ENCODE peak calls at places on chromosomes 16 and 17, in four cellular contexts. One of them, this sample, is unnamed.

GRCh38 chr16:74999683-75000480 is 1.1 kb downstream of the ZNRF1 start:
- DNase-seq in IMR-90: no peak
- DNase-seq in H1: peak; percentile 85
- DNase-seq in H9: peak; percentile 76
- DNase-seq in this sample: peak; percentile 62

GRCh38 chr16:88195911-88196465 is 186.8 kb upstream of the ZNF469 start:
- DNase-seq in H9: no peak
- DNase-seq in IMR-90: no peak
- DNase-seq in H1: no peak
- DNase-seq in this sample: no peak

GRCh38 chr17:68298601-68299000 is 7.3 kb downstream of the ARSG start:
- DNase-seq in H1: no peak
- DNase-seq in H9: no peak
- DNase-seq in IMR-90: no peak
- DNase-seq in this sample: peak; percentile 54

GRCh38 chr16:47493358-47494337 is 32.5 kb downstream of the PHKB start:
- DNase-seq in IMR-90: no peak
- DNase-seq in H1: no peak
- DNase-seq in H9: no peak
- DNase-seq in this sample: no peak

GRCh38 chr17:9204623-9205329 is 183.5 kb downstream of the NTN1 start:
- DNase-seq in H1: no peak
- DNase-seq in H9: no peak
- DNase-seq in IMR-90: no peak
- DNase-seq in this sample: no peak

GRCh38 chr17:13350466-13350865 is 251.3 kb downstream of the HS3ST3A1 start:
- DNase-seq in H9: no peak
- DNase-seq in H1: no peak
- DNase-seq in IMR-90: no peak
- DNase-seq in this sample: no peak

GRCh38 chr17:83190601-83191387 is 111.4 kb downstream of the METRNL start:
- DNase-seq in IMR-90: no peak
- DNase-seq in H9: no peak
- DNase-seq in H1: no peak
- DNase-seq in this sample: no peak

GRCh38 chr16:27826081-27826892 is 237.2 kb downstream of the GSG1L start:
- DNase-seq in H1: no peak
- DNase-seq in H9: no peak
- DNase-seq in IMR-90: no peak
- DNase-seq in this sample: no peak

GRCh38 chr16:30805056-30805369 is 18.0 kb upstream of the ZNF629 start:
- DNase-seq in H9: no peak
- DNase-seq in IMR-90: no peak
- DNase-seq in H1: no peak
- DNase-seq in this sample: no peak

GRCh38 chr16:56277040-56277439 is 85.8 kb downstream of the GNAO1 start:
- DNase-seq in IMR-90: no peak
- DNase-seq in H1: peak; percentile 78
- DNase-seq in H9: peak; percentile 73
- DNase-seq in this sample: peak; percentile 76

GRCh38 chr17:49996495-49997255 is 1.7 kb upstream of the DLX3 start:
- DNase-seq in IMR-90: peak; percentile 12
- DNase-seq in H1: peak; percentile 96
- DNase-seq in H9: peak; percentile 77
- DNase-seq in this sample: peak; percentile 40

GRCh38 chr17:41725134-41725533 is 9.3 kb downstream of the HAP1 start:
- DNase-seq in H1: no peak
- DNase-seq in H9: no peak
- DNase-seq in IMR-90: no peak
- DNase-seq in this sample: no peak

GRCh38 chr16:76668207-76668725 is 391.1 kb downstream of the CNTNAP4 start:
- DNase-seq in H1: no peak
- DNase-seq in IMR-90: no peak
- DNase-seq in H9: peak; percentile 58
- DNase-seq in this sample: peak; percentile 79

GRCh38 chr17:5838661-5839300 is 231.4 kb upstream of the WSCD1 start:
- DNase-seq in IMR-90: no peak
- DNase-seq in H9: peak; percentile 62
- DNase-seq in H1: no peak
- DNase-seq in this sample: no peak

GRCh38 chr16:84700518-84701277 is 898 bp downstream of the USP10 start:
- DNase-seq in H9: no peak
- DNase-seq in H1: no peak
- DNase-seq in IMR-90: peak; percentile 29
- DNase-seq in this sample: peak; percentile 48

GRCh38 chr16:86952769-86953168 is 364.4 kb downstream of the C16orf95 start:
- DNase-seq in H9: no peak
- DNase-seq in H1: no peak
- DNase-seq in IMR-90: peak; percentile 61
- DNase-seq in this sample: peak; percentile 55

GRCh38 chr16:2365895-2366294 is 25.4 kb upstream of the ABCA3 start:
- DNase-seq in IMR-90: peak; percentile 70
- DNase-seq in H1: no peak
- DNase-seq in H9: no peak
- DNase-seq in this sample: no peak

GRCh38 chr17:70006159-70006558 is 68.9 kb upstream of the KCNJ16 start:
- DNase-seq in H9: no peak
- DNase-seq in H1: no peak
- DNase-seq in IMR-90: peak; percentile 50
- DNase-seq in this sample: no peak

GRCh38 chr16:27679899-27680298 is 130.0 kb downstream of the KATNIP start:
- DNase-seq in H9: no peak
- DNase-seq in IMR-90: no peak
- DNase-seq in H1: no peak
- DNase-seq in this sample: no peak

GRCh38 chr17:52740006-52740405 is 581.5 kb upstream of the CA10 start:
- DNase-seq in H1: no peak
- DNase-seq in H9: no peak
- DNase-seq in IMR-90: no peak
- DNase-seq in this sample: no peak

GRCh38 chr16:30903596-30903995 is 7.2 kb downstream of the CTF1 start:
- DNase-seq in H9: no peak
- DNase-seq in IMR-90: no peak
- DNase-seq in H1: no peak
- DNase-seq in this sample: peak; percentile 51

GRCh38 chr17:74305865-74306654 is 20.0 kb upstream of the KIF19 start:
- DNase-seq in H1: no peak
- DNase-seq in IMR-90: no peak
- DNase-seq in H9: peak; percentile 45
- DNase-seq in this sample: peak; percentile 36

GRCh38 chr17:68868708-68869107 is 86.5 kb downstream of the ABCA8 start:
- DNase-seq in H1: no peak
- DNase-seq in H9: no peak
- DNase-seq in IMR-90: peak; percentile 31
- DNase-seq in this sample: no peak

GRCh38 chr16:29850998-29851397 is 12.0 kb downstream of the CDIPT start:
- DNase-seq in H9: no peak
- DNase-seq in H1: no peak
- DNase-seq in IMR-90: no peak
- DNase-seq in this sample: no peak

GRCh38 chr16:74738134-74738541 is 36.5 kb downstream of the FA2H start:
- DNase-seq in H1: no peak
- DNase-seq in H9: no peak
- DNase-seq in IMR-90: peak; percentile 25
- DNase-seq in this sample: no peak

GRCh38 chr17:61426482-61427304 is 25.5 kb upstream of the TBX4 start:
- DNase-seq in IMR-90: peak; percentile 79
- DNase-seq in H9: no peak
- DNase-seq in H1: no peak
- DNase-seq in this sample: no peak

GRCh38 chr17:43750154-43750553 is 8.4 kb downstream of the SOST start:
- DNase-seq in H9: no peak
- DNase-seq in H1: no peak
- DNase-seq in IMR-90: no peak
- DNase-seq in this sample: no peak

GRCh38 chr17:10776372-10776771 is 27.5 kb downstream of the TMEM238L start:
- DNase-seq in IMR-90: no peak
- DNase-seq in H1: no peak
- DNase-seq in H9: no peak
- DNase-seq in this sample: no peak

GRCh38 chr17:33169580-33170285 is 123.4 kb downstream of the ASIC2 start:
- DNase-seq in IMR-90: peak; percentile 57
- DNase-seq in H1: no peak
- DNase-seq in H9: no peak
- DNase-seq in this sample: no peak

GRCh38 chr17:45384047-45384799 is 48.4 kb downstream of the ARHGAP27 start:
- DNase-seq in H1: no peak
- DNase-seq in H9: no peak
- DNase-seq in IMR-90: no peak
- DNase-seq in this sample: no peak

GRCh38 chr17:66930933-66931332 is 33.6 kb upstream of the CACNG4 start:
- DNase-seq in H9: peak; percentile 63
- DNase-seq in H1: peak; percentile 56
- DNase-seq in IMR-90: no peak
- DNase-seq in this sample: peak; percentile 65

GRCh38 chr16:50721549-50722409 is 20.1 kb upstream of the CYLD start:
- DNase-seq in H1: no peak
- DNase-seq in IMR-90: no peak
- DNase-seq in H9: no peak
- DNase-seq in this sample: peak; percentile 63

DNA sequence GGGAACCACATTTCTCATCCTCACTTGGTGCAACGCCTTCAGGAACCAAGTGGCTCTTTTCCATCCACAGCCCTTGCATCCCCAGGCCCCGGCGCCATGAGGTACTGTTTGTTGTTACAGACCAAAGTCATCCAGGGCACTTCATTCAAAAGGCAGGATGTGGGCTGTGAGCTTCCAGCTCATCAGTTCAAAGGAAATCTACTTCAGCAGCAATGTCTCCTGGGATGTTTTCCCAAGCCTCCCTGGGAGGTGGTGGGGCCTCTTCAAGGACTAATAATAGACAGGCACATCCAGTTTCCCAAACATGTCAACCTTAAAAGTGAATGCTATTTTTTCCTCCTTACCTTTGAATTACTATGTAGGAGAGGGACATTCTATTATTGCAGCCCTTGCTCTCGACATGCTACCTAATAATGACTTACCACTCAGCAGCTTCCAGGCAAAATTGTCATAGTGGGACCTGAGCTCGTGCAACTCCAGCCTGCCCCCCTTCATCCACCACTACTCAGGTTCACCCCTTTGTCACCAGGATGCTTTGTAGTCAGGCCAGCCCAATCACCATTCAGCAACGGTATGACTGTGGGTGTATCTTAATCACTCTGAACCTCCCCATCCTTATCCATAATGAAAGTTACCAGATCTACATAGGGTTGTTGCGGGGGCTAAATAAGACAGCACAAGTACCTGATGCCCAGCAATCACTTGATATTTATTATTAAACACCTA is 1.7 kb upstream of the PRKCB start:
- DNase-seq in H1: no peak
- DNase-seq in H9: no peak
- DNase-seq in IMR-90: no peak
- DNase-seq in this sample: no peak
- H4K5ac ChIP-seq in H1: no peak overlapping the region
- H4K5ac ChIP-seq in H9: no peak overlapping the region
- H4K5ac ChIP-seq in IMR-90: no peak overlapping the region
- H4K5ac ChIP-seq in this sample: no peak overlapping the region

GRCh38 chr16:9148376-9149015 is 57.1 kb downstream of the HAPSTR1 start:
- DNase-seq in H9: no peak
- DNase-seq in H1: no peak
- DNase-seq in IMR-90: no peak
- DNase-seq in this sample: peak; percentile 54

GRCh38 chr16:9152649-9153501 is 61.4 kb downstream of the HAPSTR1 start:
- DNase-seq in H1: no peak
- DNase-seq in H9: no peak
- DNase-seq in IMR-90: no peak
- DNase-seq in this sample: no peak

GRCh38 chr16:9153502-9153864 is 62.0 kb downstream of the HAPSTR1 start:
- DNase-seq in H1: no peak
- DNase-seq in IMR-90: no peak
- DNase-seq in H9: no peak
- DNase-seq in this sample: no peak

GRCh38 chr16:9151074-9151473 is 59.6 kb downstream of the HAPSTR1 start:
- DNase-seq in H1: no peak
- DNase-seq in H9: no peak
- DNase-seq in IMR-90: no peak
- DNase-seq in this sample: no peak

GRCh38 chr16:9151597-9151996 is 60.2 kb downstream of the HAPSTR1 start:
- DNase-seq in H1: no peak
- DNase-seq in IMR-90: peak; percentile 84
- DNase-seq in H9: no peak
- DNase-seq in this sample: no peak
- H2BK15ac ChIP-seq in H1: no peak overlapping the region
- H2BK15ac ChIP-seq in IMR-90: no peak overlapping the region
- H2BK15ac ChIP-seq in H9: no peak overlapping the region
- H2BK15ac ChIP-seq in this sample: no peak overlapping the region

DNA sequence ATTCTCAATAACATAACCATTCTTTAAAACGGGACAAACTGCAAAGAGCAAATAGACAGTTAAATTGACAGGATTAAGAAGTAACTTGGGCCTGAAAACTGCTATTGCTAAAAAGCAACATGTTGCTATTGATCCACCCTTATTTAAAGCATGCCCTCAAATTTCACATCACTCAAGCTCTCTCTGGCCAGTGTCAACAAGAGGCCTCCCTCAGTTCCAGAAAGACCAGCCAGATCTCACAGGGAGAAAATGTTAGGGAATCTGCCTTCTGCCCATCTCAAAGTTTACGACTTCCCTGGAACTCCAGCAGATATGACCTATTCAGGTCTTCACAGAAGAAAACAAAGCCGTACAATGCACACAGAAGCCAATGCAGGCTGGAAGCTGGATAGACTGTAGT is 9.0 kb downstream of the CFAP20 start:
- DNase-seq in H1: no peak
- DNase-seq in IMR-90: no peak
- DNase-seq in H9: no peak
- DNase-seq in this sample: no peak
- H4K5ac ChIP-seq in H1: no peak overlapping the region
- H4K5ac ChIP-seq in IMR-90: no peak overlapping the region
- H4K5ac ChIP-seq in H9: no peak overlapping the region
- H4K5ac ChIP-seq in this sample: no peak overlapping the region

GRCh38 chr17:30717290-30718098 is 107.0 kb downstream of the CRLF3 start:
- DNase-seq in H1: no peak
- DNase-seq in IMR-90: no peak
- DNase-seq in H9: peak; percentile 12
- DNase-seq in this sample: no peak
- H2BK15ac ChIP-seq in H1: no peak overlapping the region
- H2BK15ac ChIP-seq in IMR-90: no peak overlapping the region
- H2BK15ac ChIP-seq in H9: no peak overlapping the region
- H2BK15ac ChIP-seq in this sample: no peak overlapping the region